ENCODE peak calls at places on chromosomes 13 and 19, in nine cellular contexts. N is neural progenitor cell, M is fibroblast of lung, W is heart right ventricle, R is IMR-90, X is breast epithelium, K is Panc1, D is right lobe of liver, J is Caco-2. T is an unnamed sample.

GRCh38 chr13:36192166-36192565 is 22.2 kb downstream of the SOHLH2 start:
- DNase-seq in N (no peak), M (no peak), W (no peak), R (no peak), X (no peak), K (no peak), D (no peak), J (no peak), T (no peak)

GRCh38 chr13:20772401-20773131 is 1.2 kb downstream of the EEF1AKMT1 start:
- DNase-seq in N (no peak), M (peak; percentile 2), W (no peak), R (peak; percentile 1), X (no peak), K (no peak), D (no peak), J (no peak), T (no peak)

GRCh38 chr19:42528354-42529247 is at the start of gene CEACAM1:
- DNase-seq in N (no peak), M (no peak), W (peak; percentile 51), R (no peak), X (peak; percentile 63), K (no peak), D (peak; percentile 86), J (peak; percentile 33), T (peak; percentile 25)

GRCh38 chr13:30340367-30341184 is 33.2 kb upstream of the KATNAL1 start:
- DNase-seq in N (no peak), M (peak; percentile 92), W (peak; percentile 51), R (peak; percentile 89), X (no peak), K (no peak), D (no peak), J (no peak), T (no peak)

GRCh38 chr13:35475131-35475959 is 1.1 kb downstream of the MAB21L1 start:
- DNase-seq in N (peak; percentile 66), M (peak; percentile 41), W (peak; percentile 31), R (peak; percentile 16), X (no peak), K (no peak), D (peak; percentile 52), J (no peak), T (no peak)

GRCh38 chr13:114019367-114019766 is 45.5 kb upstream of the C13orf46 start:
- DNase-seq in N (peak; percentile 17), M (no peak), W (no peak), R (no peak), X (no peak), K (no peak), D (no peak), J (no peak), T (no peak)

GRCh38 chr19:48400018-48400742 is 6.7 kb downstream of the GRIN2D start:
- DNase-seq in N (peak; percentile 75), M (peak; percentile 57), W (peak; percentile 49), R (peak; percentile 55), X (no peak), K (no peak), D (no peak), J (peak; percentile 76), T (no peak)

GRCh38 chr19:38507551-38508127 is 74.1 kb downstream of the RYR1 start:
- DNase-seq in N (no peak), M (no peak), W (no peak), R (no peak), X (no peak), K (no peak), D (no peak), J (no peak), T (no peak)

DNA sequence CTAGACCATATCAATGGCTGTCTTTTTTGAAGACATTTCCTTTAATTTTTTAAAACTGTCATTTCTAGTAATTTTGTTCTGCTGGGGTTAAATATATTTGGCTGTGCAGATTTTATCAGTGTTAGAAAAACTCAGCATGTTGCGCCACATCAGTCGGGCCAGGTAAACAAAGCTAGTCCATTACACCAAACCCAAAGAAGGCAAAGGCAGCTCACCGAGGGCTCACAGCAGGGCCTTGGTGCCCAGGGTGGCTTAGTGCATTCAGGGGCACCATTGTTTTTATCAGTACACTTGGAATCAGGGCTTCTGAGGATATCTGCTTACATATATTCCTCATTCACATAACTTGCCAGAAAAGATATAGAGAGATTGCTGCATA is 22.2 kb downstream of the SPATA13 start:
- DNase-seq in N (no peak), M (no peak), W (no peak), R (no peak), X (no peak), K (no peak), D (peak; percentile 87), J (no peak), T (no peak)
- H3K4me3 ChIP-seq in N (no peak overlapping the region), M (no peak overlapping the region), W (no peak overlapping the region), R (no peak overlapping the region), X (no peak overlapping the region), K (no peak overlapping the region), D (peak overlapping the region; percentile 41), J (no peak overlapping the region), T (no peak overlapping the region)

GRCh38 chr19:55503447-55504251 is 15.4 kb downstream of the SSC5D start:
- DNase-seq in N (peak; percentile 97), M (peak; percentile 91), W (peak; percentile 92), R (peak; percentile 90), X (peak; percentile 91), K (peak; percentile 83), D (peak; percentile 88), J (peak; percentile 99), T (peak; percentile 92)
- H3K4me3 ChIP-seq in N (no peak overlapping the region), M (peak overlapping the region; percentile 53), W (peak overlapping the region; percentile 55), R (peak overlapping the region; percentile 48), X (peak overlapping the region; percentile 43), K (peak overlapping the region; percentile 39), D (peak overlapping the region; percentile 28), J (peak overlapping the region; percentile 53), T (peak overlapping the region; percentile 51)

GRCh38 chr19:18010149-18010548 is 2.2 kb downstream of the ARRDC2 start:
- DNase-seq in N (no peak), M (no peak), W (no peak), R (no peak), X (no peak), K (no peak), D (no peak), J (no peak), T (no peak)
- H3K4me3 ChIP-seq in N (no peak overlapping the region), M (no peak overlapping the region), W (no peak overlapping the region), R (no peak overlapping the region), X (peak overlapping the region; percentile 62), K (no peak overlapping the region), D (peak overlapping the region; percentile 53), J (no peak overlapping the region), T (no peak overlapping the region)

GRCh38 chr19:2043269-2043641 is 7.8 kb downstream of the MKNK2 start:
- DNase-seq in N (peak; percentile 5), M (no peak), W (peak; percentile 45), R (no peak), X (no peak), K (no peak), D (no peak), J (no peak), T (no peak)

GRCh38 chr19:2042485-2043268 is 8.4 kb downstream of the MKNK2 start:
- DNase-seq in N (peak; percentile 49), M (no peak), W (peak; percentile 45), R (no peak), X (no peak), K (no peak), D (peak; percentile 78), J (no peak), T (no peak)

GRCh38 chr19:2041436-2041685 is 9.7 kb downstream of the MKNK2 start:
- DNase-seq in N (no peak), M (no peak), W (peak; percentile 23), R (no peak), X (no peak), K (no peak), D (no peak), J (no peak), T (no peak)

GRCh38 chr19:2040647-2041435 is 10.2 kb downstream of the MKNK2 start:
- DNase-seq in N (no peak), M (no peak), W (peak; percentile 16), R (no peak), X (no peak), K (no peak), D (no peak), J (no peak), T (no peak)

GRCh38 chr19:2041686-2042484 is 9.2 kb downstream of the MKNK2 start:
- DNase-seq in N (peak; percentile 98), M (peak; percentile 93), W (peak; percentile 95), R (peak; percentile 85), X (peak; percentile 99), K (no peak), D (peak; percentile 99), J (peak; percentile 84), T (peak; percentile 91)
- H3K4me3 ChIP-seq in N (peak overlapping the region; percentile 38), M (no peak overlapping the region), W (peak overlapping the region; percentile 45), R (no peak overlapping the region), X (peak overlapping the region; percentile 16), K (no peak overlapping the region), D (peak overlapping the region; percentile 45), J (no peak overlapping the region), T (peak overlapping the region; percentile 60)

GRCh38 chr19:58538257-58539168 is 5.4 kb upstream of the TRIM28 start:
- DNase-seq in N (peak; percentile 92), M (no peak), W (peak; percentile 53), R (no peak), X (no peak), K (no peak), D (no peak), J (peak; percentile 89), T (peak; percentile 57)
- H3K4me3 ChIP-seq in N (peak overlapping the region; percentile 54), M (no peak overlapping the region), W (peak overlapping the region; percentile 43), R (peak overlapping the region; percentile 4), X (peak overlapping the region; percentile 22), K (peak overlapping the region; percentile 43), D (peak overlapping the region; percentile 11), J (peak overlapping the region; percentile 45), T (peak overlapping the region; percentile 61)

T was measured in Jurkat, Clone E6-1.